ENCODE peak calls at places on chromosomes 12 and 14, in seven cellular contexts. One of them, this sample, is unnamed.

GRCh38 chr14:23294734-23295561 is 7.7 kb downstream of the PPP1R3E start:
- DNase-seq in H1: peak
- DNase-seq in mesendoderm: peak
- DNase-seq in neuronal stem cell: peak
- DNase-seq in H9: peak
- DNase-seq in mesenchymal stem cell: peak
- DNase-seq in trophoblast cell: peak
- DNase-seq in this sample: peak

GRCh38 chr12:66409195-66409871 is 107.0 kb downstream of the HELB start:
- DNase-seq in trophoblast cell: peak
- DNase-seq in mesendoderm: peak
- DNase-seq in neuronal stem cell: peak
- DNase-seq in mesenchymal stem cell: peak
- DNase-seq in H9: peak
- DNase-seq in H1: peak
- DNase-seq in this sample: peak

GRCh38 chr12:69028941-69029729 is 96.2 kb upstream of the CPM start:
- DNase-seq in mesenchymal stem cell: no peak
- DNase-seq in neuronal stem cell: no peak
- DNase-seq in H9: no peak
- DNase-seq in trophoblast cell: no peak
- DNase-seq in mesendoderm: no peak
- DNase-seq in H1: no peak
- DNase-seq in this sample: no peak

GRCh38 chr14:22226381-22226780 is 362.6 kb downstream of the DAD1 start:
- DNase-seq in mesenchymal stem cell: peak
- DNase-seq in neuronal stem cell: no peak
- DNase-seq in H9: no peak
- DNase-seq in H1: no peak
- DNase-seq in trophoblast cell: peak
- DNase-seq in mesendoderm: peak
- DNase-seq in this sample: peak

GRCh38 chr12:68089101-68089500 is 70.4 kb downstream of the IFNG start:
- DNase-seq in mesendoderm: no peak
- DNase-seq in H9: no peak
- DNase-seq in H1: no peak
- DNase-seq in mesenchymal stem cell: no peak
- DNase-seq in neuronal stem cell: no peak
- DNase-seq in trophoblast cell: no peak
- DNase-seq in this sample: no peak

GRCh38 chr14:22047105-22047504 is 373.5 kb upstream of the OR4E1 start:
- DNase-seq in H9: peak
- DNase-seq in trophoblast cell: no peak
- DNase-seq in mesendoderm: peak
- DNase-seq in neuronal stem cell: peak
- DNase-seq in H1: no peak
- DNase-seq in mesenchymal stem cell: no peak
- DNase-seq in this sample: no peak

GRCh38 chr12:12008931-12009611 is 61.7 kb upstream of the BCL2L14 start:
- DNase-seq in H9: peak
- DNase-seq in neuronal stem cell: peak
- DNase-seq in trophoblast cell: peak
- DNase-seq in mesenchymal stem cell: peak
- DNase-seq in mesendoderm: peak
- DNase-seq in H1: peak
- DNase-seq in this sample: peak

GRCh38 chr14:54366726-54367707 is 29.8 kb upstream of the CDKN3 start:
- DNase-seq in mesenchymal stem cell: peak
- DNase-seq in H1: peak
- DNase-seq in mesendoderm: peak
- DNase-seq in neuronal stem cell: no peak
- DNase-seq in H9: peak
- DNase-seq in trophoblast cell: peak
- DNase-seq in this sample: peak

GRCh38 chr12:45518516-45519235 is 210.8 kb upstream of the ARID2 start:
- DNase-seq in H1: no peak
- DNase-seq in mesenchymal stem cell: no peak
- DNase-seq in trophoblast cell: no peak
- DNase-seq in H9: no peak
- DNase-seq in mesendoderm: no peak
- DNase-seq in neuronal stem cell: no peak
- DNase-seq in this sample: no peak

GRCh38 chr14:104115691-104116543 is 22.5 kb upstream of the KIF26A start:
- DNase-seq in H1: peak
- DNase-seq in mesenchymal stem cell: no peak
- DNase-seq in trophoblast cell: peak
- DNase-seq in H9: peak
- DNase-seq in mesendoderm: no peak
- DNase-seq in neuronal stem cell: no peak
- DNase-seq in this sample: no peak

GRCh38 chr12:95117178-95117599 is 43.8 kb upstream of the NR2C1 start:
- DNase-seq in mesenchymal stem cell: peak
- DNase-seq in H1: peak
- DNase-seq in neuronal stem cell: peak
- DNase-seq in trophoblast cell: peak
- DNase-seq in H9: no peak
- DNase-seq in mesendoderm: peak
- DNase-seq in this sample: peak

GRCh38 chr12:68460236-68460635 is 128.1 kb upstream of the MDM1 start:
- DNase-seq in H1: no peak
- DNase-seq in neuronal stem cell: no peak
- DNase-seq in trophoblast cell: no peak
- DNase-seq in H9: no peak
- DNase-seq in mesendoderm: no peak
- DNase-seq in mesenchymal stem cell: no peak
- DNase-seq in this sample: no peak

GRCh38 chr12:31518680-31519227 is 72.2 kb downstream of the DENND5B start:
- DNase-seq in trophoblast cell: peak
- DNase-seq in mesendoderm: peak
- DNase-seq in mesenchymal stem cell: peak
- DNase-seq in H9: peak
- DNase-seq in H1: no peak
- DNase-seq in neuronal stem cell: peak
- DNase-seq in this sample: peak

GRCh38 chr12:31562594-31563328 is 28.2 kb downstream of the DENND5B start:
- DNase-seq in H9: no peak
- DNase-seq in mesenchymal stem cell: no peak
- DNase-seq in neuronal stem cell: no peak
- DNase-seq in H1: no peak
- DNase-seq in trophoblast cell: no peak
- DNase-seq in mesendoderm: peak
- DNase-seq in this sample: no peak

GRCh38 chr12:26126340-26127284 is 1.8 kb upstream of the BHLHE41 start:
- DNase-seq in mesenchymal stem cell: peak
- DNase-seq in neuronal stem cell: peak
- DNase-seq in H1: peak
- DNase-seq in mesendoderm: peak
- DNase-seq in H9: peak
- DNase-seq in trophoblast cell: peak
- DNase-seq in this sample: peak

GRCh38 chr12:2341051-2341751 is 288.4 kb downstream of the CACNA1C start:
- DNase-seq in mesenchymal stem cell: no peak
- DNase-seq in H9: no peak
- DNase-seq in neuronal stem cell: no peak
- DNase-seq in H1: no peak
- DNase-seq in trophoblast cell: peak
- DNase-seq in mesendoderm: no peak
- DNase-seq in this sample: no peak

GRCh38 chr14:29926701-29927595 is 699 bp downstream of the PRKD1 start:
- DNase-seq in H1: peak
- DNase-seq in mesenchymal stem cell: peak
- DNase-seq in trophoblast cell: no peak
- DNase-seq in H9: peak
- DNase-seq in neuronal stem cell: peak
- DNase-seq in mesendoderm: peak
- DNase-seq in this sample: peak

GRCh38 chr14:105326568-105326867 is 12.0 kb downstream of the PACS2 start:
- DNase-seq in H1: no peak
- DNase-seq in mesenchymal stem cell: no peak
- DNase-seq in trophoblast cell: no peak
- DNase-seq in H9: no peak
- DNase-seq in mesendoderm: no peak
- DNase-seq in neuronal stem cell: no peak
- DNase-seq in this sample: no peak

GRCh38 chr12:51907083-51907863 is at the start of gene ACVRL1:
- DNase-seq in H1: no peak
- DNase-seq in mesenchymal stem cell: no peak
- DNase-seq in trophoblast cell: no peak
- DNase-seq in H9: no peak
- DNase-seq in mesendoderm: no peak
- DNase-seq in neuronal stem cell: no peak
- DNase-seq in this sample: no peak

GRCh38 chr14:80930836-80931389 is 10.6 kb downstream of the CEP128 start:
- DNase-seq in H9: no peak
- DNase-seq in H1: no peak
- DNase-seq in neuronal stem cell: no peak
- DNase-seq in trophoblast cell: peak
- DNase-seq in mesendoderm: no peak
- DNase-seq in mesenchymal stem cell: peak
- DNase-seq in this sample: peak

GRCh38 chr12:82357340-82357739 is 847 bp downstream of the CCDC59 start:
- DNase-seq in H1: no peak
- DNase-seq in H9: no peak
- DNase-seq in mesenchymal stem cell: peak
- DNase-seq in mesendoderm: no peak
- DNase-seq in trophoblast cell: no peak
- DNase-seq in neuronal stem cell: no peak
- DNase-seq in this sample: no peak

GRCh38 chr12:82350161-82350560 is 8.0 kb downstream of the CCDC59 start:
- DNase-seq in mesenchymal stem cell: no peak
- DNase-seq in H9: no peak
- DNase-seq in H1: no peak
- DNase-seq in neuronal stem cell: no peak
- DNase-seq in mesendoderm: no peak
- DNase-seq in trophoblast cell: no peak
- DNase-seq in this sample: no peak

DNA sequence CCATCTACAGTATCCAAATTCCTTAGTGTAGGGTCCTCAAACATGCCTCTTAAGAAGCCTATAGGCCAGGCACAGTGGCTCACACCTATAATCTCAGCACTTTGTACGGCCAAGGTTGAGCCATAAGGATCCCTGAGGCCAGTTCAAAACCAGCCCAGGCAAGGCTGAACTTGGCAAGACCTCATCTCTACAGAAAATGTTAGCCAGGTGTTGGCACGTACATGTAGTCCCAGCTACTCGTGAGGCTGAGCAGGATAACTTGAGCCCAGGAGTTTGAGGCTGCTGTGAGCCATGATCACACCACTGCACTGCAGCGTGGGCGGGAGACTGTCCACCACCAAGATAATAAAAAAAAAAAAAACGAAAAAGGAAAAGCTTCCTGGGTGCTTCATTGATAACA is 6.8 kb downstream of the CCDC59 start:
- DNase-seq in H9: no peak
- DNase-seq in mesendoderm: no peak
- DNase-seq in trophoblast cell: no peak
- DNase-seq in neuronal stem cell: no peak
- DNase-seq in H1: no peak
- DNase-seq in mesenchymal stem cell: no peak
- DNase-seq in this sample: no peak
- H3K23ac ChIP-seq in H9: no peak
- H3K23ac ChIP-seq in mesendoderm: no peak
- H3K23ac ChIP-seq in trophoblast cell: no peak
- H3K23ac ChIP-seq in neuronal stem cell: no peak
- H3K23ac ChIP-seq in H1: no peak
- H3K23ac ChIP-seq in mesenchymal stem cell: no peak
- H3K23ac ChIP-seq in this sample: no peak

GRCh38 chr12:89179245-89179644 is 173.1 kb downstream of the DUSP6 start:
- DNase-seq in mesenchymal stem cell: peak
- DNase-seq in mesendoderm: no peak
- DNase-seq in neuronal stem cell: no peak
- DNase-seq in H1: no peak
- DNase-seq in trophoblast cell: no peak
- DNase-seq in H9: no peak
- DNase-seq in this sample: no peak

GRCh38 chr12:89177802-89178201 is 174.5 kb downstream of the DUSP6 start:
- DNase-seq in neuronal stem cell: no peak
- DNase-seq in trophoblast cell: no peak
- DNase-seq in mesenchymal stem cell: no peak
- DNase-seq in mesendoderm: no peak
- DNase-seq in H1: no peak
- DNase-seq in H9: no peak
- DNase-seq in this sample: no peak

GRCh38 chr12:89180496-89180895 is 171.8 kb downstream of the DUSP6 start:
- DNase-seq in mesendoderm: no peak
- DNase-seq in neuronal stem cell: no peak
- DNase-seq in trophoblast cell: no peak
- DNase-seq in H9: no peak
- DNase-seq in mesenchymal stem cell: no peak
- DNase-seq in H1: no peak
- DNase-seq in this sample: no peak

GRCh38 chr12:89181271-89181920 is 170.9 kb downstream of the DUSP6 start:
- DNase-seq in mesendoderm: no peak
- DNase-seq in trophoblast cell: no peak
- DNase-seq in mesenchymal stem cell: peak
- DNase-seq in neuronal stem cell: no peak
- DNase-seq in H9: no peak
- DNase-seq in H1: no peak
- DNase-seq in this sample: peak

GRCh38 chr12:89179983-89180382 is 172.3 kb downstream of the DUSP6 start:
- DNase-seq in mesenchymal stem cell: peak
- DNase-seq in neuronal stem cell: no peak
- DNase-seq in trophoblast cell: no peak
- DNase-seq in mesendoderm: no peak
- DNase-seq in H1: no peak
- DNase-seq in H9: no peak
- DNase-seq in this sample: peak
- H3K23ac ChIP-seq in mesenchymal stem cell: no peak
- H3K23ac ChIP-seq in neuronal stem cell: no peak
- H3K23ac ChIP-seq in trophoblast cell: no peak
- H3K23ac ChIP-seq in mesendoderm: no peak
- H3K23ac ChIP-seq in H1: no peak
- H3K23ac ChIP-seq in H9: no peak
- H3K23ac ChIP-seq in this sample: no peak

GRCh38 chr14:45051180-45051579 is 32.7 kb upstream of the PRPF39 start:
- DNase-seq in H1: no peak
- DNase-seq in mesenchymal stem cell: no peak
- DNase-seq in neuronal stem cell: no peak
- DNase-seq in H9: no peak
- DNase-seq in mesendoderm: no peak
- DNase-seq in trophoblast cell: no peak
- DNase-seq in this sample: no peak
- H3K23ac ChIP-seq in H1: no peak
- H3K23ac ChIP-seq in mesenchymal stem cell: no peak
- H3K23ac ChIP-seq in neuronal stem cell: no peak
- H3K23ac ChIP-seq in H9: no peak
- H3K23ac ChIP-seq in mesendoderm: no peak
- H3K23ac ChIP-seq in trophoblast cell: no peak
- H3K23ac ChIP-seq in this sample: no peak

GRCh38 chr12:106174876-106175275 is 36.1 kb upstream of the NUAK1 start:
- DNase-seq in H1: no peak
- DNase-seq in H9: no peak
- DNase-seq in mesenchymal stem cell: no peak
- DNase-seq in mesendoderm: no peak
- DNase-seq in trophoblast cell: no peak
- DNase-seq in neuronal stem cell: no peak
- DNase-seq in this sample: peak

GRCh38 chr12:106173442-106173841 is 34.7 kb upstream of the NUAK1 start:
- DNase-seq in neuronal stem cell: no peak
- DNase-seq in mesendoderm: no peak
- DNase-seq in H9: no peak
- DNase-seq in H1: no peak
- DNase-seq in trophoblast cell: no peak
- DNase-seq in mesenchymal stem cell: no peak
- DNase-seq in this sample: no peak

GRCh38 chr12:106171117-106171750 is 32.5 kb upstream of the NUAK1 start:
- DNase-seq in H1: no peak
- DNase-seq in mesenchymal stem cell: peak
- DNase-seq in mesendoderm: no peak
- DNase-seq in trophoblast cell: no peak
- DNase-seq in neuronal stem cell: no peak
- DNase-seq in H9: no peak
- DNase-seq in this sample: peak

GRCh38 chr12:106170285-106170684 is 31.5 kb upstream of the NUAK1 start:
- DNase-seq in H9: no peak
- DNase-seq in mesenchymal stem cell: peak
- DNase-seq in H1: no peak
- DNase-seq in trophoblast cell: no peak
- DNase-seq in mesendoderm: no peak
- DNase-seq in neuronal stem cell: no peak
- DNase-seq in this sample: peak
- H3K23ac ChIP-seq in H9: no peak
- H3K23ac ChIP-seq in mesenchymal stem cell: no peak
- H3K23ac ChIP-seq in H1: no peak
- H3K23ac ChIP-seq in trophoblast cell: no peak
- H3K23ac ChIP-seq in mesendoderm: no peak
- H3K23ac ChIP-seq in neuronal stem cell: no peak
- H3K23ac ChIP-seq in this sample: no peak